ENCODE peak calls at places on chromosome 3, in nine cellular contexts. C is psoas muscle, F is GM20000, Y is progenitor cell of endocrine pancreas, U is astrocyte of the spinal cord, S is OCI-LY7, Z is endodermal cell, E is CD14-positive monocyte, X is ovary. D is an unnamed sample.
A peak's percentile ranks its signal among the peaks of the same experiment; 100 is the strongest.

GRCh38 chr3:18355819-18356218 is 69.3 kb downstream of the SATB1 start:
- DNase-seq in C (no peak), U (no peak), Z (no peak), E (no peak), S (no peak), Y (no peak), X (no peak), F (no peak), D (no peak)

GRCh38 chr3:79937567-79937966 is 169.8 kb upstream of the ROBO1 start:
- DNase-seq in X (no peak), C (no peak), U (no peak), E (no peak), Z (peak; percentile 85), S (no peak), Y (no peak), F (no peak), D (peak; percentile 2)

GRCh38 chr3:25594007-25594502 is 70.7 kb downstream of the TOP2B start:
- DNase-seq in F (no peak), C (no peak), U (peak; percentile 89), Y (no peak), Z (peak; percentile 58), X (no peak), E (no peak), S (peak; percentile 56), D (peak; percentile 88)

GRCh38 chr3:181105636-181106035 is 116.1 kb upstream of the DNAJC19 start:
- DNase-seq in C (no peak), S (no peak), U (no peak), E (no peak), X (no peak), F (no peak), Y (no peak), Z (no peak), D (no peak)

GRCh38 chr3:172203522-172204258 is 164.3 kb downstream of the FNDC3B start:
- DNase-seq in X (no peak), Y (no peak), F (no peak), Z (no peak), S (no peak), U (peak; percentile 57), E (no peak), C (no peak), D (peak; percentile 54)

GRCh38 chr3:46820852-46821251 is 42.4 kb downstream of the MYL3 start:
- DNase-seq in X (no peak), C (no peak), Y (no peak), U (no peak), E (no peak), S (no peak), F (no peak), Z (no peak), D (no peak)

GRCh38 chr3:68876112-68876713 is 56.1 kb downstream of the TAFA4 start:
- DNase-seq in Z (no peak), F (peak; percentile 32), U (peak; percentile 77), Y (no peak), C (no peak), S (peak; percentile 66), X (no peak), E (no peak), D (peak; percentile 82)

GRCh38 chr3:140586311-140586710 is 91.6 kb upstream of the TRIM42 start:
- DNase-seq in C (no peak), E (no peak), Z (no peak), X (no peak), Y (no peak), U (no peak), F (no peak), S (no peak), D (no peak)

GRCh38 chr3:190265795-190266194 is 56.5 kb downstream of the CLDN1 start:
- DNase-seq in Z (no peak), X (no peak), U (peak; percentile 63), S (no peak), Y (no peak), C (no peak), E (no peak), F (no peak), D (peak; percentile 29)

GRCh38 chr3:190326930-190327329 is 4.7 kb upstream of the CLDN1 start:
- DNase-seq in Z (no peak), X (no peak), Y (no peak), E (no peak), U (peak; percentile 74), C (no peak), F (no peak), S (no peak), D (peak; percentile 89)

GRCh38 chr3:175070946-175071345 is 211.8 kb downstream of the NAALADL2 start:
- DNase-seq in F (no peak), S (no peak), E (no peak), Z (no peak), X (no peak), Y (no peak), U (no peak), C (no peak), D (no peak)

GRCh38 chr3:139561959-139562676 is 22.6 kb upstream of the RBP1 start:
- DNase-seq in E (no peak), X (peak; percentile 59), Z (peak; percentile 89), C (no peak), U (peak; percentile 54), Y (no peak), S (peak; percentile 21), F (peak; percentile 30), D (peak; percentile 64)

GRCh38 chr3:71406945-71407629 is 176.4 kb downstream of the FOXP1 start:
- DNase-seq in Y (no peak), U (no peak), S (no peak), C (no peak), Z (no peak), E (no peak), X (no peak), F (no peak), D (no peak)
- TF ChIP-seq CTCF in Y (no peak), U (no peak), S (no peak), C (no peak), Z (no peak), E (no peak), X (no peak), F (no peak), D (no peak)

GRCh38 chr3:146574173-146574572 is 29.8 kb upstream of the PLSCR1 start:
- DNase-seq in F (no peak), Z (no peak), C (no peak), E (no peak), X (no peak), U (no peak), Y (no peak), S (no peak), D (no peak)

GRCh38 chr3:146581080-146581601 is 24.0 kb downstream of the PLSCR5 start:
- DNase-seq in E (no peak), C (no peak), F (no peak), U (no peak), Y (no peak), S (no peak), Z (no peak), X (no peak), D (no peak)

GRCh38 chr3:146581877-146582508 is 23.2 kb downstream of the PLSCR5 start:
- DNase-seq in Y (no peak), E (no peak), S (no peak), X (no peak), F (no peak), Z (no peak), U (no peak), C (no peak), D (peak; percentile 52)

GRCh38 chr3:146577662-146578061 is 27.5 kb downstream of the PLSCR5 start:
- DNase-seq in Y (no peak), C (no peak), Z (no peak), U (peak; percentile 75), X (no peak), E (no peak), F (peak; percentile 4), S (peak; percentile 34), D (peak; percentile 88)
- TF ChIP-seq CTCF in Y (peak; percentile 62), C (peak; percentile 38), Z (peak; percentile 75), U (peak; percentile 29), X (peak; percentile 43), E (peak; percentile 72), F (peak; percentile 13), S (peak; percentile 69), D (peak; percentile 30)

GRCh38 chr3:12556723-12557471 is at the start of gene MKRN2:
- DNase-seq in Y (peak; percentile 83), U (peak; percentile 86), X (peak; percentile 91), C (peak; percentile 87), Z (peak; percentile 96), S (peak; percentile 91), F (peak; percentile 90), E (peak; percentile 79), D (peak; percentile 75)
- TF ChIP-seq CTCF in Y (no peak), U (no peak), X (no peak), C (no peak), Z (no peak), S (no peak), F (no peak), E (no peak), D (no peak)

DNA sequence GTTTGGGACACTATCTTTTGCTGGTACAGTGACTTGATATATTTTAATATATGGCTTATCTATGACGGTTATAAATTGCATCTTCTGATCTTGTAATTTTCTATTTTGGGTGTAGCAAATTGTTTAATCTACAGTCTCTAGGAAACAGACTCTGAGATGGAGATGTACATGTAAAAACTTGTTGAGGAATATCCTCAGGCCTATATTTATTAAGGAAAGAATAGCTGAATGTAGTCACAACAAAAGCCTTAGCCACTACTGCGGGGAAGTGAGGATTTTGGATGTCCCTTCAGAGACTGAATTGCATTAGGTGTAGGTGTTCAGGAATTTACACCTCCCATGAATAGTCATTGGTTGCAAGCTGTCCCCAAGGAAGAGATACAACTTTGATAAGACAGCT is 13.8 kb upstream of the OR5K3 start:
- DNase-seq in Z (peak; percentile 46), C (no peak), F (no peak), X (no peak), Y (no peak), E (no peak), U (no peak), S (no peak), D (no peak)
- TF ChIP-seq CTCF in Z (no peak), C (no peak), F (no peak), X (no peak), Y (no peak), E (no peak), U (no peak), S (no peak), D (no peak)